ENCODE peak calls at places on chromosome 10, in ten cellular contexts. M, S, W, K, Q, I, Y, X, V and C are unnamed samples.

GRCh38 chr10:102644066-102644645 is at the start of gene TRIM8:
- DNase-seq in W (peak; percentile 55), Q (peak; percentile 74), I (no peak), K (no peak), M (peak; percentile 48), V (no peak), Y (peak; percentile 61), X (peak; percentile 44), S (peak; percentile 63), C (peak; percentile 47)

GRCh38 chr10:104683567-104683966 is 42.5 kb downstream of the SORCS3 start:
- DNase-seq in M (no peak), X (no peak), K (no peak), W (no peak), Y (no peak), S (no peak), I (no peak), V (no peak), Q (no peak), C (no peak)

GRCh38 chr10:12907651-12908050 is 93.9 kb downstream of the CCDC3 start:
- DNase-seq in W (no peak), X (no peak), K (peak; percentile 8), S (no peak), Q (no peak), I (no peak), M (no peak), V (no peak), Y (no peak), C (no peak)

GRCh38 chr10:72692057-72692891 is at the start of gene MCU:
- DNase-seq in S (peak; percentile 91), V (no peak), Q (peak; percentile 96), Y (peak; percentile 95), W (peak; percentile 95), M (peak; percentile 85), X (peak; percentile 96), I (peak; percentile 61), K (peak; percentile 86), C (peak; percentile 55)

GRCh38 chr10:89147256-89147655 is 59.9 kb downstream of the CH25H start:
- DNase-seq in I (no peak), W (peak; percentile 80), K (peak; percentile 67), Q (no peak), M (no peak), X (no peak), S (no peak), V (no peak), Y (no peak), C (no peak)

GRCh38 chr10:509361-510102 is 179.9 kb downstream of the DIP2C start:
- DNase-seq in V (no peak), Y (no peak), S (no peak), W (no peak), X (no peak), M (no peak), K (no peak), Q (no peak), I (no peak), C (peak; percentile 48)

GRCh38 chr10:60611291-60611747 is 167.0 kb upstream of the CDK1 start:
- DNase-seq in Y (no peak), I (peak; percentile 16), Q (no peak), V (no peak), M (no peak), K (no peak), X (no peak), W (peak; percentile 36), S (peak; percentile 5), C (no peak)

GRCh38 chr10:103917326-103918052 is 495 bp downstream of the STN1 start:
- DNase-seq in S (no peak), X (peak; percentile 82), I (peak; percentile 54), V (no peak), W (no peak), Y (peak; percentile 63), K (no peak), M (peak; percentile 16), Q (peak; percentile 73), C (peak; percentile 63)

GRCh38 chr10:127872871-127873600 is 19.7 kb downstream of the CLRN3 start:
- DNase-seq in Q (no peak), K (no peak), S (no peak), M (no peak), X (no peak), V (no peak), W (no peak), Y (no peak), I (no peak), C (no peak)

GRCh38 chr10:100265821-100266485 is 1.5 kb downstream of the CWF19L1 start:
- DNase-seq in I (no peak), S (no peak), Y (no peak), W (no peak), Q (no peak), V (no peak), M (no peak), K (no peak), X (no peak), C (no peak)

GRCh38 chr10:111968624-111969023 is 214.9 kb downstream of the GPAM start:
- DNase-seq in X (no peak), S (no peak), V (no peak), Q (no peak), I (no peak), M (no peak), Y (no peak), K (no peak), W (no peak), C (no peak)

GRCh38 chr10:110530131-110530831 is 32.6 kb downstream of the DUSP5 start:
- DNase-seq in K (no peak), S (no peak), M (no peak), X (no peak), I (peak; percentile 86), Y (peak; percentile 49), W (peak; percentile 84), Q (peak; percentile 77), V (no peak), C (peak; percentile 67)

GRCh38 chr10:49613882-49614241 is at the start of gene CHAT:
- DNase-seq in V (no peak), I (no peak), M (no peak), W (no peak), Q (no peak), X (no peak), Y (no peak), S (no peak), K (no peak), C (no peak)

GRCh38 chr10:97869091-97870042 is 19.7 kb downstream of the GOLGA7B start:
- DNase-seq in M (peak; percentile 73), W (peak; percentile 88), K (peak; percentile 26), Y (peak; percentile 90), X (peak; percentile 94), S (peak; percentile 66), I (peak; percentile 90), V (peak; percentile 86), Q (peak; percentile 90), C (peak; percentile 97)

GRCh38 chr10:119701861-119702260 is 24.0 kb upstream of the INPP5F start:
- DNase-seq in K (no peak), W (peak; percentile 55), X (no peak), I (no peak), M (no peak), S (no peak), Y (no peak), V (no peak), Q (no peak), C (no peak)

GRCh38 chr10:79947083-79947415 is 1.9 kb downstream of the SFTPD start:
- DNase-seq in X (peak; percentile 18), Y (peak; percentile 59), I (no peak), Q (no peak), V (no peak), K (no peak), M (no peak), W (no peak), S (no peak), C (no peak)

GRCh38 chr10:76080991-76081390 is 649.6 kb downstream of the LRMDA start:
- DNase-seq in M (no peak), Q (no peak), Y (no peak), I (no peak), S (no peak), W (peak; percentile 42), V (no peak), X (no peak), K (no peak), C (no peak)

GRCh38 chr10:22017283-22018020 is 13.9 kb upstream of the DNAJC1 start:
- DNase-seq in Y (no peak), M (no peak), I (no peak), K (no peak), V (peak; percentile 42), W (no peak), Q (no peak), S (no peak), X (no peak), C (no peak)

GRCh38 chr10:98563811-98564210 is 117.1 kb upstream of the HPS1 start:
- DNase-seq in V (no peak), Y (no peak), S (no peak), Q (no peak), X (no peak), M (no peak), I (no peak), K (no peak), W (no peak), C (no peak)

GRCh38 chr10:19629559-19629958 is 186.7 kb upstream of the PLXDC2 start:
- DNase-seq in X (no peak), K (no peak), V (no peak), M (no peak), Q (peak; percentile 73), W (peak; percentile 12), I (peak; percentile 12), Y (peak; percentile 12), S (no peak), C (peak; percentile 19)

GRCh38 chr10:64115913-64116643 is 594.9 kb downstream of the REEP3 start:
- DNase-seq in Q (no peak), K (no peak), M (no peak), S (no peak), Y (no peak), I (peak; percentile 59), V (no peak), W (peak; percentile 4), X (peak; percentile 37), C (peak; percentile 82)

GRCh38 chr10:52368725-52369124 is 54.6 kb downstream of the DKK1 start:
- DNase-seq in K (no peak), M (no peak), X (no peak), Y (peak; percentile 15), I (peak; percentile 14), S (no peak), W (no peak), V (no peak), Q (no peak), C (no peak)

GRCh38 chr10:56805022-56805421 is 444.0 kb upstream of the ZWINT start:
- DNase-seq in Y (no peak), V (no peak), X (no peak), Q (no peak), W (no peak), I (no peak), M (no peak), K (no peak), S (no peak), C (no peak)

GRCh38 chr10:96017227-96017687 is 26.1 kb upstream of the CCNJ start:
- DNase-seq in X (peak; percentile 64), S (no peak), V (peak; percentile 49), Q (no peak), I (peak; percentile 81), W (peak; percentile 65), M (no peak), K (peak; percentile 23), Y (peak; percentile 36), C (peak; percentile 76)

GRCh38 chr10:125035588-125036298 is 93.8 kb downstream of the ZRANB1 start:
- DNase-seq in Y (no peak), W (no peak), K (no peak), I (no peak), S (no peak), M (no peak), Q (no peak), X (no peak), V (no peak), C (no peak)

GRCh38 chr10:117248700-117249465 is 8.0 kb downstream of the SLC18A2 start:
- DNase-seq in Y (no peak), W (peak; percentile 7), Q (no peak), M (no peak), V (no peak), X (no peak), S (no peak), I (no peak), K (no peak), C (no peak)